ENCODE peak calls at places on chromosome 4, in seven cellular contexts. One of them, this sample, is unnamed.

GRCh38 chr4:22573198-22573597 is 57.3 kb upstream of the ADGRA3 start:
- DNase-seq in K562: no peak
- DNase-seq in IMR-90: no peak
- DNase-seq in HepG2: no peak
- DNase-seq in OCI-LY7: no peak
- DNase-seq in PC-9: no peak
- DNase-seq in H9: no peak
- DNase-seq in this sample: peak

GRCh38 chr4:134906404-134907023 is 704.9 kb upstream of the PABPC4L start:
- DNase-seq in IMR-90: no peak
- DNase-seq in K562: no peak
- DNase-seq in HepG2: no peak
- DNase-seq in H9: peak
- DNase-seq in OCI-LY7: no peak
- DNase-seq in PC-9: peak
- DNase-seq in this sample: peak

GRCh38 chr4:123430031-123430430 is 33.4 kb downstream of the SPRY1 start:
- DNase-seq in HepG2: no peak
- DNase-seq in OCI-LY7: no peak
- DNase-seq in PC-9: no peak
- DNase-seq in IMR-90: no peak
- DNase-seq in H9: no peak
- DNase-seq in K562: peak
- DNase-seq in this sample: no peak

GRCh38 chr4:107950746-107951540 is 19.6 kb downstream of the CYP2U1 start:
- DNase-seq in IMR-90: peak
- DNase-seq in HepG2: no peak
- DNase-seq in OCI-LY7: no peak
- DNase-seq in PC-9: no peak
- DNase-seq in H9: no peak
- DNase-seq in K562: no peak
- DNase-seq in this sample: no peak

GRCh38 chr4:8044699-8045098 is 105.0 kb upstream of the AFAP1 start:
- DNase-seq in H9: no peak
- DNase-seq in HepG2: no peak
- DNase-seq in IMR-90: no peak
- DNase-seq in PC-9: no peak
- DNase-seq in OCI-LY7: no peak
- DNase-seq in K562: no peak
- DNase-seq in this sample: no peak

GRCh38 chr4:2082627-2083026 is 23.5 kb downstream of the NAT8L start:
- DNase-seq in H9: no peak
- DNase-seq in PC-9: no peak
- DNase-seq in K562: no peak
- DNase-seq in HepG2: no peak
- DNase-seq in OCI-LY7: no peak
- DNase-seq in IMR-90: no peak
- DNase-seq in this sample: no peak

GRCh38 chr4:176995-177394 is 52.7 kb downstream of the ZNF718 start:
- DNase-seq in H9: no peak
- DNase-seq in HepG2: no peak
- DNase-seq in PC-9: no peak
- DNase-seq in IMR-90: no peak
- DNase-seq in OCI-LY7: no peak
- DNase-seq in K562: no peak
- DNase-seq in this sample: no peak

GRCh38 chr4:95231713-95232112 is 317.1 kb downstream of the UNC5C start:
- DNase-seq in H9: no peak
- DNase-seq in PC-9: no peak
- DNase-seq in OCI-LY7: no peak
- DNase-seq in K562: peak
- DNase-seq in HepG2: no peak
- DNase-seq in IMR-90: no peak
- DNase-seq in this sample: peak

GRCh38 chr4:3880595-3881120 is 114.5 kb downstream of the ADRA2C start:
- DNase-seq in PC-9: peak
- DNase-seq in IMR-90: peak
- DNase-seq in K562: peak
- DNase-seq in H9: peak
- DNase-seq in OCI-LY7: peak
- DNase-seq in HepG2: peak
- DNase-seq in this sample: peak

GRCh38 chr4:139524062-139524631 is 31.9 kb downstream of the SETD7 start:
- DNase-seq in HepG2: no peak
- DNase-seq in H9: no peak
- DNase-seq in OCI-LY7: no peak
- DNase-seq in PC-9: peak
- DNase-seq in K562: no peak
- DNase-seq in IMR-90: peak
- DNase-seq in this sample: no peak

GRCh38 chr4:41865981-41866798 is 69.0 kb upstream of the TMEM33 start:
- DNase-seq in H9: peak
- DNase-seq in OCI-LY7: no peak
- DNase-seq in IMR-90: no peak
- DNase-seq in K562: no peak
- DNase-seq in HepG2: no peak
- DNase-seq in PC-9: no peak
- DNase-seq in this sample: no peak

GRCh38 chr4:41866799-41867677 is 68.2 kb upstream of the TMEM33 start:
- DNase-seq in K562: no peak
- DNase-seq in PC-9: no peak
- DNase-seq in HepG2: no peak
- DNase-seq in OCI-LY7: no peak
- DNase-seq in IMR-90: no peak
- DNase-seq in H9: peak
- DNase-seq in this sample: no peak

GRCh38 chr4:41865306-41865980 is 69.8 kb upstream of the TMEM33 start:
- DNase-seq in K562: no peak
- DNase-seq in H9: peak
- DNase-seq in IMR-90: no peak
- DNase-seq in HepG2: no peak
- DNase-seq in PC-9: no peak
- DNase-seq in OCI-LY7: no peak
- DNase-seq in this sample: no peak
- H3K4me2 ChIP-seq in K562: no peak
- H3K4me2 ChIP-seq in H9: peak
- H3K4me2 ChIP-seq in IMR-90: no peak
- H3K4me2 ChIP-seq in HepG2: peak
- H3K4me2 ChIP-seq in PC-9: no peak
- H3K4me2 ChIP-seq in OCI-LY7: no peak
- H3K4me2 ChIP-seq in this sample: peak

DNA sequence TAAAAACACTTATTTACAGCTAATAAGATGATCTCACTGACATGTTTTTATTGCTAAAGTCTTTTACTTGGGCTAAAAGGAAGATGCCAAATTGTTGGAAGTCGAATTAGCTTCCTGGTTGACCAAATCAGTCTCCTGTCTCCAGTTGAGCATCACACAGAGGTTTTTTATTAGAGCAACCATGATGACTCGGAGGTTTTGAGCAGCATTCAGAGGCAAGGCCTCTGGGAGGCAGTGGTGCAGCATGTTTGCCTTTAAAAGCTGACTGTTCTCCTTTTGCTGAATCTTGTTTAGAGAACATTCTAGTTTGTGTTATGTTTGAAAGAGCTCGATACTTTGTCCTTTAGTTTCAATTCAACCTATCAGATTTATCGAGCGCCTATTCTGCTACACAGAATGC is 2.1 kb downstream of the UCHL1 start:
- DNase-seq in OCI-LY7: peak
- DNase-seq in PC-9: peak
- DNase-seq in K562: no peak
- DNase-seq in HepG2: peak
- DNase-seq in IMR-90: peak
- DNase-seq in H9: peak
- DNase-seq in this sample: peak
- TF ChIP-seq CTCF in OCI-LY7: peak
- TF ChIP-seq CTCF in PC-9: peak
- TF ChIP-seq CTCF in K562: peak
- TF ChIP-seq CTCF in HepG2: peak
- TF ChIP-seq CTCF in IMR-90: peak
- TF ChIP-seq CTCF in H9: peak
- TF ChIP-seq CTCF in this sample: peak

GRCh38 chr4:183936574-183937335 is 31.6 kb downstream of the STOX2 start:
- DNase-seq in IMR-90: peak
- DNase-seq in OCI-LY7: no peak
- DNase-seq in HepG2: no peak
- DNase-seq in PC-9: no peak
- DNase-seq in H9: no peak
- DNase-seq in K562: no peak
- DNase-seq in this sample: no peak
- H3K4me2 ChIP-seq in IMR-90: no peak
- H3K4me2 ChIP-seq in OCI-LY7: no peak
- H3K4me2 ChIP-seq in HepG2: no peak
- H3K4me2 ChIP-seq in PC-9: peak
- H3K4me2 ChIP-seq in H9: no peak
- H3K4me2 ChIP-seq in K562: no peak
- H3K4me2 ChIP-seq in this sample: no peak

GRCh38 chr4:68375667-68376559 is 26.0 kb upstream of the YTHDC1 start:
- DNase-seq in IMR-90: peak
- DNase-seq in PC-9: peak
- DNase-seq in H9: peak
- DNase-seq in HepG2: peak
- DNase-seq in K562: peak
- DNase-seq in OCI-LY7: peak
- DNase-seq in this sample: peak
- TF ChIP-seq CTCF in IMR-90: peak
- TF ChIP-seq CTCF in PC-9: peak
- TF ChIP-seq CTCF in H9: peak
- TF ChIP-seq CTCF in HepG2: peak
- TF ChIP-seq CTCF in K562: peak
- TF ChIP-seq CTCF in OCI-LY7: peak
- TF ChIP-seq CTCF in this sample: peak

GRCh38 chr4:91114386-91114785 is 987.2 kb downstream of the CCSER1 start:
- DNase-seq in OCI-LY7: no peak
- DNase-seq in H9: peak
- DNase-seq in K562: no peak
- DNase-seq in HepG2: no peak
- DNase-seq in PC-9: no peak
- DNase-seq in IMR-90: no peak
- DNase-seq in this sample: no peak
- H3K4me2 ChIP-seq in OCI-LY7: no peak
- H3K4me2 ChIP-seq in H9: peak
- H3K4me2 ChIP-seq in K562: no peak
- H3K4me2 ChIP-seq in HepG2: no peak
- H3K4me2 ChIP-seq in PC-9: no peak
- H3K4me2 ChIP-seq in IMR-90: no peak
- H3K4me2 ChIP-seq in this sample: no peak

GRCh38 chr4:165124488-165124887 is 11.8 kb upstream of the TMEM192 start:
- DNase-seq in K562: no peak
- DNase-seq in PC-9: no peak
- DNase-seq in H9: no peak
- DNase-seq in HepG2: no peak
- DNase-seq in IMR-90: no peak
- DNase-seq in OCI-LY7: no peak
- DNase-seq in this sample: no peak
- TF ChIP-seq CTCF in K562: no peak
- TF ChIP-seq CTCF in PC-9: no peak
- TF ChIP-seq CTCF in H9: no peak
- TF ChIP-seq CTCF in HepG2: no peak
- TF ChIP-seq CTCF in IMR-90: no peak
- TF ChIP-seq CTCF in OCI-LY7: no peak
- TF ChIP-seq CTCF in this sample: no peak

GRCh38 chr4:110183058-110183457 is 15.4 kb downstream of the ELOVL6 start:
- DNase-seq in PC-9: no peak
- DNase-seq in IMR-90: no peak
- DNase-seq in H9: no peak
- DNase-seq in K562: no peak
- DNase-seq in HepG2: no peak
- DNase-seq in OCI-LY7: no peak
- DNase-seq in this sample: no peak

GRCh38 chr4:110184124-110184790 is 14.2 kb downstream of the ELOVL6 start:
- DNase-seq in IMR-90: no peak
- DNase-seq in HepG2: no peak
- DNase-seq in H9: no peak
- DNase-seq in PC-9: no peak
- DNase-seq in OCI-LY7: no peak
- DNase-seq in K562: no peak
- DNase-seq in this sample: no peak

GRCh38 chr4:110188113-110188512 is 10.3 kb downstream of the ELOVL6 start:
- DNase-seq in H9: no peak
- DNase-seq in IMR-90: no peak
- DNase-seq in HepG2: no peak
- DNase-seq in K562: no peak
- DNase-seq in PC-9: no peak
- DNase-seq in OCI-LY7: no peak
- DNase-seq in this sample: no peak

GRCh38 chr4:110183643-110184042 is 14.8 kb downstream of the ELOVL6 start:
- DNase-seq in K562: no peak
- DNase-seq in PC-9: no peak
- DNase-seq in HepG2: no peak
- DNase-seq in OCI-LY7: no peak
- DNase-seq in IMR-90: no peak
- DNase-seq in H9: no peak
- DNase-seq in this sample: no peak

GRCh38 chr4:110184791-110185155 is 13.6 kb downstream of the ELOVL6 start:
- DNase-seq in IMR-90: no peak
- DNase-seq in H9: no peak
- DNase-seq in K562: no peak
- DNase-seq in OCI-LY7: no peak
- DNase-seq in HepG2: no peak
- DNase-seq in PC-9: no peak
- DNase-seq in this sample: no peak
- H3K4me2 ChIP-seq in IMR-90: no peak
- H3K4me2 ChIP-seq in H9: no peak
- H3K4me2 ChIP-seq in K562: peak
- H3K4me2 ChIP-seq in OCI-LY7: peak
- H3K4me2 ChIP-seq in HepG2: no peak
- H3K4me2 ChIP-seq in PC-9: no peak
- H3K4me2 ChIP-seq in this sample: no peak